ENCODE peak calls at places on chromosomes 12 and 14, in nine cellular contexts. X, F, S, I, P, B, U, O and L are unnamed samples.

GRCh38 chr12:65561798-65562382 is 262.4 kb upstream of the HMGA2 start:
- DNase-seq in F (no peak), B (no peak), I (no peak), O (no peak), X (no peak), P (no peak), U (no peak), S (no peak), L (no peak)

GRCh38 chr12:1881301-1881700 is 37.2 kb downstream of the CACNA2D4 start:
- DNase-seq in O (no peak), S (no peak), P (no peak), F (no peak), B (no peak), U (no peak), I (no peak), X (no peak), L (no peak)

GRCh38 chr12:121190523-121191031 is 19.4 kb upstream of the P2RX4 start:
- DNase-seq in O (no peak), B (no peak), F (no peak), X (no peak), S (no peak), U (no peak), P (no peak), I (no peak), L (no peak)

GRCh38 chr14:52369305-52369781 is 55.2 kb downstream of the PTGER2 start:
- DNase-seq in X (peak), O (peak), S (no peak), I (no peak), U (no peak), P (no peak), B (no peak), F (no peak), L (no peak)

GRCh38 chr12:64951944-64952343 is 127.5 kb downstream of the TBC1D30 start:
- DNase-seq in I (no peak), F (no peak), O (no peak), S (no peak), U (no peak), B (no peak), P (no peak), X (no peak), L (no peak)

GRCh38 chr14:61355892-61356325 is 34.5 kb downstream of the PRKCH start:
- DNase-seq in P (no peak), F (peak), I (peak), X (peak), U (no peak), O (peak), B (peak), S (peak), L (no peak)

GRCh38 chr14:90511795-90512331 is 115.0 kb downstream of the CALM1 start:
- DNase-seq in X (no peak), O (no peak), F (no peak), B (no peak), I (no peak), U (no peak), S (no peak), P (peak), L (no peak)

GRCh38 chr12:126742326-126742725 is 1524.6 kb upstream of the TMEM132C start:
- DNase-seq in S (no peak), X (no peak), B (no peak), O (no peak), U (no peak), P (no peak), I (no peak), F (no peak), L (no peak)

GRCh38 chr14:32576088-32576795 is 247.1 kb downstream of the AKAP6 start:
- DNase-seq in X (no peak), I (peak), S (no peak), F (peak), B (peak), P (peak), O (peak), U (no peak), L (peak)

GRCh38 chr12:124727922-124728321 is 135.7 kb downstream of the SCARB1 start:
- DNase-seq in P (no peak), F (no peak), B (no peak), O (no peak), S (no peak), U (no peak), I (no peak), X (no peak), L (no peak)

GRCh38 chr12:62005615-62006014 is 254.6 kb upstream of the USP15 start:
- DNase-seq in O (no peak), B (no peak), I (no peak), X (no peak), S (no peak), P (no peak), U (no peak), F (no peak), L (no peak)

GRCh38 chr12:47768323-47768811 is 4.7 kb upstream of the SLC48A1 start:
- DNase-seq in U (no peak), I (no peak), O (no peak), S (no peak), F (peak), P (no peak), X (no peak), B (no peak), L (no peak)